ENCODE peak calls at places on chromosomes 16 and 17, in four cellular contexts. N is astrocyte of the spinal cord, W is RWPE1, U is NCI-H1930. O is an unnamed sample.

GRCh38 chr17:82974136-82974952 is 105.1 kb upstream of the METRNL start:
- DNase-seq in W (no peak), N (peak; percentile 11), U (no peak), O (no peak)

GRCh38 chr16:67017451-67017750 is 11.5 kb upstream of the CBFB start:
- DNase-seq in U (no peak), N (no peak), W (no peak), O (no peak)

GRCh38 chr17:49460401-49460800 is 34.7 kb upstream of the NGFR start:
- DNase-seq in U (no peak), W (no peak), N (no peak), O (no peak)

GRCh38 chr17:67092291-67092690 is 47.9 kb downstream of the CACNG1 start:
- DNase-seq in W (no peak), U (no peak), N (no peak), O (no peak)

GRCh38 chr17:41163828-41164227 is 3.3 kb upstream of the KRTAP4-4 start:
- DNase-seq in N (no peak), U (no peak), W (peak; percentile 9), O (no peak)

GRCh38 chr17:59074494-59074893 is 32.2 kb downstream of the TRIM37 start:
- DNase-seq in U (no peak), N (peak; percentile 7), W (no peak), O (peak; percentile 10)

GRCh38 chr17:38719284-38719942 is 10.7 kb upstream of the CISD3 start:
- DNase-seq in W (no peak), U (no peak), N (no peak), O (no peak)

GRCh38 chr16:65102326-65102725 is 19.5 kb downstream of the CDH11 start:
- DNase-seq in U (no peak), N (no peak), W (no peak), O (no peak)

GRCh38 chr16:14672403-14672971 is 21.6 kb downstream of the PLA2G10 start:
- DNase-seq in U (no peak), N (no peak), W (no peak), O (no peak)

GRCh38 chr16:54867302-54867832 is 63.3 kb upstream of the IRX5 start:
- DNase-seq in U (no peak), W (no peak), N (no peak), O (no peak)

GRCh38 chr17:79942011-79942405 is 93.7 kb downstream of the TBC1D16 start:
- DNase-seq in N (no peak), W (no peak), U (no peak), O (no peak)

GRCh38 chr17:72273301-72274056 is 152.7 kb downstream of the SOX9 start:
- DNase-seq in N (peak; percentile 7), W (peak; percentile 55), U (no peak), O (peak; percentile 69)

GRCh38 chr16:14310519-14310991 is 239.4 kb downstream of the MRTFB start:
- DNase-seq in W (no peak), N (peak; percentile 44), U (no peak), O (no peak)

GRCh38 chr17:27326585-27326984 is 32.7 kb downstream of the WSB1 start:
- DNase-seq in U (no peak), W (no peak), N (no peak), O (no peak)

GRCh38 chr17:76145231-76146052 is 4.4 kb upstream of the FOXJ1 start:
- DNase-seq in N (no peak), U (no peak), W (no peak), O (no peak)

GRCh38 chr17:67491009-67491677 is 114.1 kb downstream of the PITPNC1 start:
- DNase-seq in U (no peak), N (peak; percentile 99), W (peak; percentile 60), O (no peak)

GRCh38 chr17:47968836-47969235 is 2.1 kb upstream of the CDK5RAP3 start:
- DNase-seq in W (no peak), N (no peak), U (no peak), O (no peak)

GRCh38 chr17:82876602-82877391 is 37.0 kb upstream of the ZNF750 start:
- DNase-seq in N (peak; percentile 76), U (no peak), W (peak; percentile 80), O (peak; percentile 72)

GRCh38 chr17:45277216-45277849 is 15.4 kb upstream of the SPATA32 start:
- DNase-seq in U (peak; percentile 65), W (peak; percentile 70), N (peak; percentile 93), O (peak; percentile 59)

GRCh38 chr17:79648181-79648831 is 37.5 kb upstream of the RBFOX3 start:
- DNase-seq in W (no peak), N (no peak), U (no peak), O (no peak)

GRCh38 chr16:85366031-85366763 is 246.9 kb upstream of the GSE1 start:
- DNase-seq in U (no peak), W (no peak), N (no peak), O (no peak)

GRCh38 chr17:8927395-8927794 is 38.1 kb downstream of the PIK3R5 start:
- DNase-seq in N (no peak), W (no peak), U (no peak), O (no peak)

GRCh38 chr16:3281222-3281621 is 2.1 kb upstream of the ZNF263 start:
- DNase-seq in U (no peak), N (no peak), W (no peak), O (no peak)

GRCh38 chr16:67967183-67967955 is 1.1 kb downstream of the SLC12A4 start:
- DNase-seq in N (no peak), W (no peak), U (no peak), O (no peak)

GRCh38 chr17:6701719-6702118 is 11.4 kb downstream of the SLC13A5 start:
- DNase-seq in N (no peak), U (peak; percentile 7), W (no peak), O (no peak)

GRCh38 chr17:46264456-46265198 is 30.3 kb upstream of the LRRC37A start:
- DNase-seq in U (no peak), W (peak; percentile 88), N (peak; percentile 76), O (peak; percentile 92)

GRCh38 chr16:11297492-11298142 is 16.5 kb upstream of the PRM1 start:
- DNase-seq in N (peak; percentile 73), U (no peak), W (no peak), O (no peak)

GRCh38 chr16:78894872-78895271 is 705.7 kb downstream of the MAF start:
- DNase-seq in U (no peak), W (no peak), N (no peak), O (no peak)

GRCh38 chr16:85858984-85859817 is 39.8 kb upstream of the IRF8 start:
- DNase-seq in U (no peak), N (no peak), W (no peak), O (no peak)

GRCh38 chr17:32159586-32160438 is 17.5 kb downstream of the RHOT1 start:
- DNase-seq in U (no peak), W (no peak), N (no peak), O (no peak)

GRCh38 chr17:45371414-45372324 is 54.8 kb upstream of the MAP3K14 start:
- DNase-seq in U (no peak), W (peak; percentile 95), N (peak; percentile 98), O (peak; percentile 55)

GRCh38 chr17:47305302-47305923 is 18.3 kb upstream of the EFCAB13 start:
- DNase-seq in N (peak; percentile 92), W (peak; percentile 80), U (no peak), O (peak; percentile 51)

GRCh38 chr17:28612936-28613872 is 781 bp downstream of the RSKR start:
- DNase-seq in N (peak; percentile 38), U (peak; percentile 19), W (no peak), O (no peak)

GRCh38 chr16:11612110-11612981 is 25.6 kb upstream of the LITAF start:
- DNase-seq in U (no peak), N (no peak), W (peak; percentile 63), O (peak; percentile 39)

GRCh38 chr16:26993988-26994387 is 72.7 kb upstream of the C16orf82 start:
- DNase-seq in W (no peak), N (peak; percentile 36), U (no peak), O (no peak)

GRCh38 chr17:10870651-10871050 is 32.8 kb upstream of the PIRT start:
- DNase-seq in U (no peak), N (no peak), W (no peak), O (no peak)

GRCh38 chr17:71664867-71665266 is 456.0 kb upstream of the SOX9 start:
- DNase-seq in U (no peak), W (no peak), N (no peak), O (no peak)

O was measured in epithelial cell of prostate.